ENCODE peak calls at places on chromosome 9, in nine cellular contexts. One of them, this sample, is unnamed.

GRCh38 chr9:78006734-78007133 is 24.9 kb downstream of the GNAQ start:
- DNase-seq in cardiac muscle cell: no peak
- DNase-seq in upper lobe of right lung: no peak
- DNase-seq in NB4: no peak
- DNase-seq in GM23338: no peak
- DNase-seq in HepG2: no peak
- DNase-seq in kidney epithelial cell: no peak
- DNase-seq in retinal pigment epithelial cell: no peak
- DNase-seq in B cell: no peak
- DNase-seq in this sample: no peak

GRCh38 chr9:125959980-125960619 is 212.9 kb downstream of the PBX3 start:
- DNase-seq in cardiac muscle cell: no peak
- DNase-seq in upper lobe of right lung: no peak
- DNase-seq in NB4: no peak
- DNase-seq in GM23338: no peak
- DNase-seq in HepG2: no peak
- DNase-seq in kidney epithelial cell: no peak
- DNase-seq in retinal pigment epithelial cell: no peak
- DNase-seq in B cell: no peak
- DNase-seq in this sample: no peak

GRCh38 chr9:23603311-23603710 is 222.7 kb downstream of the ELAVL2 start:
- DNase-seq in cardiac muscle cell: no peak
- DNase-seq in upper lobe of right lung: no peak
- DNase-seq in NB4: no peak
- DNase-seq in GM23338: no peak
- DNase-seq in HepG2: no peak
- DNase-seq in kidney epithelial cell: no peak
- DNase-seq in retinal pigment epithelial cell: no peak
- DNase-seq in B cell: no peak
- DNase-seq in this sample: no peak

GRCh38 chr9:78994476-78994875 is 577.3 kb upstream of the TLE4 start:
- DNase-seq in cardiac muscle cell: no peak
- DNase-seq in upper lobe of right lung: no peak
- DNase-seq in NB4: no peak
- DNase-seq in GM23338: no peak
- DNase-seq in HepG2: no peak
- DNase-seq in kidney epithelial cell: no peak
- DNase-seq in retinal pigment epithelial cell: no peak
- DNase-seq in B cell: no peak
- DNase-seq in this sample: no peak

GRCh38 chr9:116059466-116059865 is 94.1 kb upstream of the PAPPA start:
- DNase-seq in cardiac muscle cell: no peak
- DNase-seq in upper lobe of right lung: no peak
- DNase-seq in NB4: no peak
- DNase-seq in GM23338: no peak
- DNase-seq in HepG2: no peak
- DNase-seq in kidney epithelial cell: no peak
- DNase-seq in retinal pigment epithelial cell: no peak
- DNase-seq in B cell: no peak
- DNase-seq in this sample: no peak

GRCh38 chr9:127093319-127094020 is 29.0 kb downstream of the ANGPTL2 start:
- DNase-seq in cardiac muscle cell: no peak
- DNase-seq in upper lobe of right lung: no peak
- DNase-seq in NB4: no peak
- DNase-seq in GM23338: peak
- DNase-seq in HepG2: no peak
- DNase-seq in kidney epithelial cell: no peak
- DNase-seq in retinal pigment epithelial cell: no peak
- DNase-seq in B cell: no peak
- DNase-seq in this sample: no peak

GRCh38 chr9:35835216-35835604 is 6.2 kb downstream of the TMEM8B start:
- DNase-seq in cardiac muscle cell: no peak
- DNase-seq in upper lobe of right lung: no peak
- DNase-seq in NB4: no peak
- DNase-seq in GM23338: peak
- DNase-seq in HepG2: no peak
- DNase-seq in kidney epithelial cell: no peak
- DNase-seq in retinal pigment epithelial cell: no peak
- DNase-seq in B cell: no peak
- DNase-seq in this sample: no peak

GRCh38 chr9:13424204-13424603 is 144.7 kb upstream of the MPDZ start:
- DNase-seq in cardiac muscle cell: no peak
- DNase-seq in upper lobe of right lung: no peak
- DNase-seq in NB4: no peak
- DNase-seq in GM23338: peak
- DNase-seq in HepG2: no peak
- DNase-seq in kidney epithelial cell: no peak
- DNase-seq in retinal pigment epithelial cell: no peak
- DNase-seq in B cell: no peak
- DNase-seq in this sample: no peak

GRCh38 chr9:124284940-124285441 is 27.2 kb downstream of the NEK6 start:
- DNase-seq in cardiac muscle cell: no peak
- DNase-seq in upper lobe of right lung: no peak
- DNase-seq in NB4: no peak
- DNase-seq in GM23338: no peak
- DNase-seq in HepG2: no peak
- DNase-seq in kidney epithelial cell: no peak
- DNase-seq in retinal pigment epithelial cell: no peak
- DNase-seq in B cell: no peak
- DNase-seq in this sample: no peak

GRCh38 chr9:116646661-116647514 is 40.2 kb upstream of the TRIM32 start:
- DNase-seq in cardiac muscle cell: peak
- DNase-seq in upper lobe of right lung: no peak
- DNase-seq in NB4: peak
- DNase-seq in GM23338: peak
- DNase-seq in HepG2: peak
- DNase-seq in kidney epithelial cell: no peak
- DNase-seq in retinal pigment epithelial cell: no peak
- DNase-seq in B cell: peak
- DNase-seq in this sample: no peak

GRCh38 chr9:107675476-107676264 is 186.1 kb upstream of the KLF4 start:
- DNase-seq in cardiac muscle cell: no peak
- DNase-seq in upper lobe of right lung: no peak
- DNase-seq in NB4: peak
- DNase-seq in GM23338: no peak
- DNase-seq in HepG2: no peak
- DNase-seq in kidney epithelial cell: no peak
- DNase-seq in retinal pigment epithelial cell: no peak
- DNase-seq in B cell: no peak
- DNase-seq in this sample: no peak

GRCh38 chr9:124212381-124213050 is 45.2 kb upstream of the NEK6 start:
- DNase-seq in cardiac muscle cell: no peak
- DNase-seq in upper lobe of right lung: peak
- DNase-seq in NB4: no peak
- DNase-seq in GM23338: no peak
- DNase-seq in HepG2: no peak
- DNase-seq in kidney epithelial cell: peak
- DNase-seq in retinal pigment epithelial cell: peak
- DNase-seq in B cell: no peak
- DNase-seq in this sample: no peak

GRCh38 chr9:4306066-4306787 is 6.4 kb upstream of the GLIS3 start:
- DNase-seq in cardiac muscle cell: no peak
- DNase-seq in upper lobe of right lung: no peak
- DNase-seq in NB4: peak
- DNase-seq in GM23338: no peak
- DNase-seq in HepG2: peak
- DNase-seq in kidney epithelial cell: no peak
- DNase-seq in retinal pigment epithelial cell: no peak
- DNase-seq in B cell: no peak
- DNase-seq in this sample: no peak

GRCh38 chr9:121902483-121903135 is 190.5 kb downstream of the TTLL11 start:
- DNase-seq in cardiac muscle cell: no peak
- DNase-seq in upper lobe of right lung: no peak
- DNase-seq in NB4: no peak
- DNase-seq in GM23338: no peak
- DNase-seq in HepG2: no peak
- DNase-seq in kidney epithelial cell: no peak
- DNase-seq in retinal pigment epithelial cell: no peak
- DNase-seq in B cell: no peak
- DNase-seq in this sample: peak

GRCh38 chr9:84146893-84147705 is 166.5 kb downstream of the RMI1 start:
- DNase-seq in cardiac muscle cell: no peak
- DNase-seq in upper lobe of right lung: no peak
- DNase-seq in NB4: peak
- DNase-seq in GM23338: no peak
- DNase-seq in HepG2: no peak
- DNase-seq in kidney epithelial cell: no peak
- DNase-seq in retinal pigment epithelial cell: no peak
- DNase-seq in B cell: no peak
- DNase-seq in this sample: no peak

DNA sequence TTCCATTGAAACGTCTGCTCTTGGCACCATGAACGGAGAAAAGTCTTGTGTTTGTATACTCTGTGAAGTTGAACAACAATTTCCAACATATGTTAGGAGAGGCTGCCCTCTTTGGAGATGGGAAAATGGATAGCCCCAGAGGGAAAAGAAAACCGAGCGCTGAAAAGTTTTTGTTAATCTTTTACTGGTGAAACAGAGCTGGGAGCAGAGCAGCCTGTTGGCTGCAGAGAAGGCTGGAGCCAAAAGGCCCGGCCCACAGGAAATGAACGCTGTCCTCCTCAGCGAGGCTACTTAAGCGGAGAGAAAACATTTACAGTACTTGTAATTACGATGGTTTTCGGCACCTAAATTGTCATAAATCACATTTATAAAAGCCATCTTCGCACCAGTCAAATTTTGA is 129.8 kb upstream of the CNTLN start:
- DNase-seq in cardiac muscle cell: peak
- DNase-seq in upper lobe of right lung: no peak
- DNase-seq in NB4: no peak
- DNase-seq in GM23338: peak
- DNase-seq in HepG2: peak
- DNase-seq in kidney epithelial cell: peak
- DNase-seq in retinal pigment epithelial cell: no peak
- DNase-seq in B cell: no peak
- DNase-seq in this sample: peak
- TF ChIP-seq CTCF in cardiac muscle cell: no peak
- TF ChIP-seq CTCF in upper lobe of right lung: no peak
- TF ChIP-seq CTCF in NB4: no peak
- TF ChIP-seq CTCF in GM23338: no peak
- TF ChIP-seq CTCF in HepG2: no peak
- TF ChIP-seq CTCF in kidney epithelial cell: no peak
- TF ChIP-seq CTCF in retinal pigment epithelial cell: no peak
- TF ChIP-seq CTCF in B cell: no peak
- TF ChIP-seq CTCF in this sample: no peak

GRCh38 chr9:70410368-70410767 is 4.1 kb downstream of the KLF9 start:
- DNase-seq in cardiac muscle cell: no peak
- DNase-seq in upper lobe of right lung: no peak
- DNase-seq in NB4: peak
- DNase-seq in GM23338: no peak
- DNase-seq in HepG2: no peak
- DNase-seq in kidney epithelial cell: no peak
- DNase-seq in retinal pigment epithelial cell: no peak
- DNase-seq in B cell: no peak
- DNase-seq in this sample: no peak
- TF ChIP-seq CTCF in cardiac muscle cell: no peak
- TF ChIP-seq CTCF in upper lobe of right lung: no peak
- TF ChIP-seq CTCF in NB4: no peak
- TF ChIP-seq CTCF in GM23338: no peak
- TF ChIP-seq CTCF in HepG2: no peak
- TF ChIP-seq CTCF in kidney epithelial cell: no peak
- TF ChIP-seq CTCF in retinal pigment epithelial cell: no peak
- TF ChIP-seq CTCF in B cell: no peak
- TF ChIP-seq CTCF in this sample: no peak

DNA sequence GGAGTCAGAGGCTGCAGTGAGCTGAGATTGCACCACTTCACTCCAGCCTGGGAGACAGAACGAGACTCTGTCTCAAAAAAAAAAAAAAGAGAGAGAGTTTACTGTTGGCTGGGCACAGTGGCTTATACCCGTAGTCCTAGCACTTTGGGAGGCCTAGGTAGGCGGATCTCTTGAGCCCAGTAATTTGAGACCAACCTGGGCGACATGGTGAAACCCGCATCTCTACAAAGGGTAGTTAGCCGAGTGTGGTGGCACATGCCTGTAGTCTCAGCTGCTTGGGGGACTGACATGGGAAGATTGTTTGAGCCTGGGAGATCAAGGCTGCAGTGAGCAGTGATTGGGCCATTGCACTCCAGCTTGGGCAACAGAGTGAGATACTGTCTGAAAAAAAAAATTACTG is 12.6 kb downstream of the HABP4 start:
- DNase-seq in cardiac muscle cell: no peak
- DNase-seq in upper lobe of right lung: no peak
- DNase-seq in NB4: no peak
- DNase-seq in GM23338: peak
- DNase-seq in HepG2: no peak
- DNase-seq in kidney epithelial cell: no peak
- DNase-seq in retinal pigment epithelial cell: no peak
- DNase-seq in B cell: no peak
- DNase-seq in this sample: no peak
- TF ChIP-seq CTCF in cardiac muscle cell: no peak
- TF ChIP-seq CTCF in upper lobe of right lung: no peak
- TF ChIP-seq CTCF in NB4: no peak
- TF ChIP-seq CTCF in GM23338: no peak
- TF ChIP-seq CTCF in HepG2: no peak
- TF ChIP-seq CTCF in kidney epithelial cell: no peak
- TF ChIP-seq CTCF in retinal pigment epithelial cell: no peak
- TF ChIP-seq CTCF in B cell: no peak
- TF ChIP-seq CTCF in this sample: no peak

GRCh38 chr9:72875221-72875620 is 77.6 kb downstream of the ALDH1A1 start:
- DNase-seq in cardiac muscle cell: no peak
- DNase-seq in upper lobe of right lung: no peak
- DNase-seq in NB4: no peak
- DNase-seq in GM23338: no peak
- DNase-seq in HepG2: no peak
- DNase-seq in kidney epithelial cell: no peak
- DNase-seq in retinal pigment epithelial cell: no peak
- DNase-seq in B cell: no peak
- DNase-seq in this sample: no peak

GRCh38 chr9:72873456-72873855 is 79.4 kb downstream of the ALDH1A1 start:
- DNase-seq in cardiac muscle cell: no peak
- DNase-seq in upper lobe of right lung: no peak
- DNase-seq in NB4: no peak
- DNase-seq in GM23338: no peak
- DNase-seq in HepG2: no peak
- DNase-seq in kidney epithelial cell: no peak
- DNase-seq in retinal pigment epithelial cell: no peak
- DNase-seq in B cell: no peak
- DNase-seq in this sample: no peak

GRCh38 chr9:72874344-72874743 is 78.5 kb downstream of the ALDH1A1 start:
- DNase-seq in cardiac muscle cell: no peak
- DNase-seq in upper lobe of right lung: no peak
- DNase-seq in NB4: no peak
- DNase-seq in GM23338: no peak
- DNase-seq in HepG2: no peak
- DNase-seq in kidney epithelial cell: no peak
- DNase-seq in retinal pigment epithelial cell: no peak
- DNase-seq in B cell: no peak
- DNase-seq in this sample: no peak

GRCh38 chr9:72872718-72873117 is 80.1 kb downstream of the ALDH1A1 start:
- DNase-seq in cardiac muscle cell: no peak
- DNase-seq in upper lobe of right lung: no peak
- DNase-seq in NB4: no peak
- DNase-seq in GM23338: no peak
- DNase-seq in HepG2: no peak
- DNase-seq in kidney epithelial cell: no peak
- DNase-seq in retinal pigment epithelial cell: no peak
- DNase-seq in B cell: no peak
- DNase-seq in this sample: no peak

DNA sequence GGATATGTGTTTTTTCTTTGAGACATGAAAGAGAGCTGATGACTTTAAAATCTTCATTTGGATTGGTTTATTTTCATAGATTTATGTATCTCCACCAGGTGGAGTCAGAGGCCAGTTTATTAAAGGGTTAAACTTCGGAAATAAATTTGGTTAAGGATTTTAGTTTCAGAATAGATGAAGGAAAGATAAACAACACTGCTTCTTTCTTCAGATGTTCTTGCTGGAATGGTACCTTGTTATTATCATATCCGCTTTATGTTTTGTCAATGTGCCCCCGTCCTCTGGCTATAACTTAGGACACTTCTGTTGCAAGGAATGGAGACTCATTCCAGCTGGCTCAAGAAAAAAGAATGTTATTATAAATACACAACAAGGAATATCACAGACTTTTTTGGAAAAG is 81.2 kb downstream of the ALDH1A1 start:
- DNase-seq in cardiac muscle cell: no peak
- DNase-seq in upper lobe of right lung: no peak
- DNase-seq in NB4: peak
- DNase-seq in GM23338: peak
- DNase-seq in HepG2: peak
- DNase-seq in kidney epithelial cell: no peak
- DNase-seq in retinal pigment epithelial cell: no peak
- DNase-seq in B cell: no peak
- DNase-seq in this sample: no peak
- TF ChIP-seq CTCF in cardiac muscle cell: peak
- TF ChIP-seq CTCF in upper lobe of right lung: peak
- TF ChIP-seq CTCF in NB4: no peak
- TF ChIP-seq CTCF in GM23338: no peak
- TF ChIP-seq CTCF in HepG2: peak
- TF ChIP-seq CTCF in kidney epithelial cell: peak
- TF ChIP-seq CTCF in retinal pigment epithelial cell: peak
- TF ChIP-seq CTCF in B cell: no peak
- TF ChIP-seq CTCF in this sample: no peak